ENCODE peak calls at places on chromosome 2, in six cellular contexts. M, C, U, D, X and I are unnamed samples.

GRCh38 chr2:231037202-231037730 is at the start of gene C2orf72:
- DNase-seq in X (no peak), D (no peak), M (no peak), C (peak; percentile 70), U (no peak), I (no peak)

GRCh38 chr2:191638079-191638801 is 39.7 kb upstream of the NABP1 start:
- DNase-seq in X (no peak), D (no peak), M (no peak), U (no peak), C (peak; percentile 51), I (no peak)

GRCh38 chr2:62382757-62383156 is 123.2 kb downstream of the TMEM17 start:
- DNase-seq in D (peak; percentile 10), M (no peak), X (no peak), U (no peak), C (no peak), I (no peak)

GRCh38 chr2:69604844-69605243 is 38.7 kb downstream of the AAK1 start:
- DNase-seq in X (no peak), M (no peak), D (no peak), U (no peak), C (no peak), I (no peak)

GRCh38 chr2:37388074-37388473 is 43.6 kb downstream of the QPCT start:
- DNase-seq in C (no peak), U (no peak), M (no peak), D (peak; percentile 97), X (no peak), I (no peak)

GRCh38 chr2:125711081-125711480 is 944.9 kb upstream of the GYPC start:
- DNase-seq in C (no peak), X (no peak), M (no peak), D (no peak), U (no peak), I (no peak)

GRCh38 chr2:33208400-33208799 is 261.6 kb downstream of the LTBP1 start:
- DNase-seq in U (no peak), M (no peak), X (no peak), D (no peak), C (no peak), I (no peak)

GRCh38 chr2:30422437-30422805 is 24.6 kb upstream of the LCLAT1 start:
- DNase-seq in C (no peak), D (peak; percentile 42), X (no peak), U (peak; percentile 32), M (no peak), I (no peak)

GRCh38 chr2:41934323-41935003 is 113.4 kb upstream of the PKDCC start:
- DNase-seq in M (no peak), X (no peak), U (no peak), C (no peak), D (peak; percentile 66), I (no peak)

GRCh38 chr2:170582313-170582712 is 132.8 kb upstream of the SP5 start:
- DNase-seq in X (no peak), C (no peak), D (no peak), U (no peak), M (no peak), I (no peak)

GRCh38 chr2:212915121-212915782 is 236.2 kb downstream of the IKZF2 start:
- DNase-seq in D (peak; percentile 34), M (no peak), C (no peak), U (no peak), X (no peak), I (no peak)

GRCh38 chr2:161120775-161121174 is 39.5 kb upstream of the TANK start:
- DNase-seq in X (no peak), D (no peak), C (peak; percentile 77), M (no peak), U (no peak), I (no peak)

DNA sequence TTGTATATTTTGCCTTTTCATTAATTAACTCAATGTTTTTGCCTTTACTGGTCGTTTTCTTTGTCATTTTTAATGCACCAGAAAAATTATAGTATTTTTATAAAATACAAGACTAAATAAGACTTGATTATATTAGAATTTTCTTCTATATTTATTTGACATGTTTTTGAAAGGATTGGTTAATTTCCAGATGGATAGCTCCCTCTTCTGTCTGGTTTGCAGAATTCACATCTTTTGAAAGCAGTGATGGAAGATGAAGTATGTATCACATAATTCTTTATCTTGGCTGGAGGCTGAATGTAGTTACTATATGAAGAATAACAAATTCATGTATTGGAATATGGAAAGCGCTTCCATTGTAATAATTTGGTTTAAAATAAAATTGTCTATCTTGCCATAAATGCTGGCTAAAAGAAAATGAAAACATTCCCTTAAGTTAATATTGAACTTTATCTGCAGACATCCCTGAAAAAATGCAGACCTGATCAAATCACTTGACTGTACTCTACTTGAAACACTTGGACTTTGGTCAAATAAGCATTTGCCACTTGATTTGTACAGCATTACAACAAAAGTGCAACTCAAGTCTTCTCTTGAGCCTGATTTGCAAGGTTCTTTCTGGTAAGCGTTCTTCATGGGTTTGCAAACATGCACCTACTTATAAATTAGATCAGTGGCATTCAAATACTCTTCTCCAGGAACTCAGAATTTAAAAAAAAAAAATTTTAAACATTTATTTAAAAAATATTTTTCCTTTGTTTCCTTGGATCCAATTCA is 86.4 kb upstream of the EFEMP1 start:
- DNase-seq in C (no peak), M (no peak), X (no peak), U (no peak), D (peak; percentile 70), I (no peak)
- TF ChIP-seq CTCF in C (peak; percentile 84), M (peak; percentile 61), X (peak; percentile 83), U (peak; percentile 36), D (peak; percentile 84), I (no peak)

DNA sequence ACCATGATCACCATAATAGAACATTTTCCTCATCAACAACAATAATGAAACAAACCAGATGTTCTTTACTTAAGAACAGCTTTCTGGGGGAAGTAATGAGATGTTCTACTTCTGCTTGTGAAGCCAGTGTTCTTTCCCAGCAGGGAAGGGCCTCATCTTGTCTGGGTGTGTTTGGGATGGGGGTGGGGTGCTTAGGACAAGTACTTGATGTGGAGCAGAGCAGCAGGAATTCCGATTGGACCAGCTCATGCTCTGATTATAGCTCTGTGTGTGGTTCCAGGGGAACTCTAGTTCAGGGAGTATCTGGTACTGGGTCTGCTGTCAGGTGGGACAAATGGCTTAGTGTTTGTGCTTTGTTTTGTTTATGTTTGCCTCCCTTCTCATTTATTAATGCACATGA is 162.9 kb upstream of the NOSTRIN start:
- DNase-seq in U (peak; percentile 45), C (peak; percentile 80), D (peak; percentile 85), M (peak; percentile 39), X (no peak), I (peak; percentile 51)
- H3K27ac ChIP-seq in U (peak overlapping the region; percentile 57), C (no peak overlapping the region), D (no peak overlapping the region), M (no peak overlapping the region), X (no peak overlapping the region), I (peak overlapping the region; percentile 88)

DNA sequence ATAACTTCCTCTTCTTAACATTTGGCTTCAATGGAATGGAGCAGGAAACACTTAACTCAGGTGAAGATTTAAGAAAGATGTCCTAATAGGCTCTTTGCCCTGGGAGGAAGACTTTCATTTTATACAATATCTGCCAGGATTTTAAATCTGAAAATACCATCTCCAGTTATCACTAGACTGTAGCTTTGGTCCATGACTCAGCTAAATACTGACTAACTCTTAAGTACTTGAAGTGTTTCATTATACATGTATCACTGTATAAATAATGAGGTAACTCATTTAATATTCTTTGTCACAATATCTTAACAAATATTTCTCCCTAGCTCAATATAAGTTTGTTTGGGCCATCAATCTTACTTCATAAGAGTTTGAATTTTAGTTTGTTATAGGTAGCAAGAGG is 34.7 kb downstream of the RBKS start:
- DNase-seq in X (no peak), U (no peak), M (no peak), C (no peak), D (peak; percentile 83), I (no peak)
- H3K9me3 ChIP-seq in X (no peaks in the 10 kb centered on the region), U (no peaks in the 10 kb centered on the region), M (peaks cover 4% of the 10 kb centered on the region), C (peaks cover 27% of the 10 kb centered on the region), D (no peaks in the 10 kb centered on the region), I (no peaks in the 10 kb centered on the region)

DNA sequence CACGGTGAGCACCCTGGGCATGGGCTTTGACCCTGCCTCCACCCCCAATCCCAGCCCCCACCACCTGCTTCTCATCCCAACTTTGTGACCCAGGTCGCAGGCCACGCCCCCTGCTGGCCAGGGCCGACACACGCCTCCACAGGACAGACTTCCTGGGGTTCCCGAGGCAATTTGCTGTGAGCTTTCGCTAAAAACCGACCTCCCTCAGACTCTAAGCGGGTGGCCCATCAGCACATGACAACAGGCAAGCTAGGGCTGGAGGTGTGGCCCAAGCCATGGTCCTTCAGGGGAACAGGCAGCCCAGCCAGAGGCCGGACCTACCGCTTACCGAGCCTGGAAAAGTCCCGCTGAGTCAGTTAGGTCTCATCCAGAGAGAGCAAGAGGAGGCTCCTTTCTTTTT is 31.9 kb downstream of the C1QL2 start:
- DNase-seq in C (peak; percentile 96), D (no peak), U (no peak), M (no peak), X (peak; percentile 95), I (no peak)
- TF ChIP-seq CTCF in C (peak; percentile 83), D (peak; percentile 24), U (no peak), M (no peak), X (peak; percentile 81), I (no peak)

GRCh38 chr2:168452781-168453180 is 3.3 kb upstream of the CERS6 start:
- DNase-seq in U (no peak), D (no peak), C (no peak), X (no peak), M (no peak), I (no peak)
- H3K27ac ChIP-seq in U (no peak overlapping the region), D (no peak overlapping the region), C (no peak overlapping the region), X (no peak overlapping the region), M (no peak overlapping the region), I (no peak overlapping the region)

DNA sequence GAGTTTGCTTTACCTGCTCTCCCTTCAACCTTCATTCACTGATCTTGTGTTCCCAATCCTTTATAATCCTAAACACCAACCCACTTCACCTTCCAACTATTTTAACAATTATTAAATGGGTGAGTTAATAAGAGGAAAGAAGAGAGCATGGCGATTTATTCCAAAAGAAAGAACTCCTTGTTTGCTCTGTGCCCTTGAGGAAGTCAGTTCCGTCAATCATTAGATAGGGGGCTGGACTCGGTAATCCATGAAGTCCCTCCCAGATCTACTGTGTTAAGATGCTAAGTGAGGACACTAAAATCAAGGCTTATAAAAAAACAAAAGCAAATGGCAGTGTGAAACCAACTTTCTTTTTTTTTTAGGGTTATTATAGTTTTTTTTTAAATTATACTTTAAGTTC is 589.9 kb downstream of the XIRP2 start:
- DNase-seq in U (no peak), X (no peak), M (no peak), C (no peak), D (no peak), I (no peak)
- H3K9me3 ChIP-seq in U (no peaks in the 10 kb centered on the region), X (no peaks in the 10 kb centered on the region), M (no peaks in the 10 kb centered on the region), C (no peaks in the 10 kb centered on the region), D (no peaks in the 10 kb centered on the region), I (no peaks in the 10 kb centered on the region)

GRCh38 chr2:203972066-203972465 is 35.5 kb downstream of the ICOS start:
- DNase-seq in U (no peak), C (no peak), M (no peak), X (no peak), D (no peak), I (no peak)
- TF ChIP-seq CTCF in U (no peak), C (no peak), M (no peak), X (no peak), D (no peak), I (no peak)